ENCODE peak calls at places on chromosomes 3 and 15, in five cellular contexts. One of them, this sample, is unnamed.

GRCh38 chr3:188205992-188206416 is 52.0 kb downstream of the LPP start:
- DNase-seq in A549: peak
- DNase-seq in GM20000: no peak
- DNase-seq in type B pancreatic cell: no peak
- DNase-seq in upper lobe of left lung: no peak
- DNase-seq in this sample: no peak

GRCh38 chr3:104556372-104557078 is 810.2 kb upstream of the ALCAM start:
- DNase-seq in A549: no peak
- DNase-seq in GM20000: no peak
- DNase-seq in type B pancreatic cell: no peak
- DNase-seq in upper lobe of left lung: no peak
- DNase-seq in this sample: no peak

GRCh38 chr3:169342652-169343051 is 320.9 kb downstream of the MECOM start:
- DNase-seq in A549: no peak
- DNase-seq in GM20000: no peak
- DNase-seq in type B pancreatic cell: no peak
- DNase-seq in upper lobe of left lung: no peak
- DNase-seq in this sample: no peak

GRCh38 chr3:181572432-181572831 is 139.3 kb upstream of the SOX2 start:
- DNase-seq in A549: no peak
- DNase-seq in GM20000: no peak
- DNase-seq in type B pancreatic cell: no peak
- DNase-seq in upper lobe of left lung: no peak
- DNase-seq in this sample: no peak

GRCh38 chr15:70817266-70817665 is 36.7 kb downstream of the LARP6 start:
- DNase-seq in A549: no peak
- DNase-seq in GM20000: no peak
- DNase-seq in type B pancreatic cell: no peak
- DNase-seq in upper lobe of left lung: no peak
- DNase-seq in this sample: no peak

GRCh38 chr3:46866720-46867549 is 3.7 kb upstream of the MYL3 start:
- DNase-seq in A549: peak
- DNase-seq in GM20000: peak
- DNase-seq in type B pancreatic cell: no peak
- DNase-seq in upper lobe of left lung: no peak
- DNase-seq in this sample: peak

GRCh38 chr15:26866298-26867198 is at the start of gene GABRA5:
- DNase-seq in A549: peak
- DNase-seq in GM20000: no peak
- DNase-seq in type B pancreatic cell: peak
- DNase-seq in upper lobe of left lung: peak
- DNase-seq in this sample: no peak

GRCh38 chr3:111923821-111924220 is 55.0 kb upstream of the ABHD10 start:
- DNase-seq in A549: no peak
- DNase-seq in GM20000: no peak
- DNase-seq in type B pancreatic cell: no peak
- DNase-seq in upper lobe of left lung: no peak
- DNase-seq in this sample: no peak

GRCh38 chr3:11642455-11643162 is 1.1 kb downstream of the VGLL4 start:
- DNase-seq in A549: peak
- DNase-seq in GM20000: peak
- DNase-seq in type B pancreatic cell: peak
- DNase-seq in upper lobe of left lung: peak
- DNase-seq in this sample: peak

GRCh38 chr3:159486580-159486979 is 502.1 kb upstream of the IL12A start:
- DNase-seq in A549: peak
- DNase-seq in GM20000: no peak
- DNase-seq in type B pancreatic cell: no peak
- DNase-seq in upper lobe of left lung: no peak
- DNase-seq in this sample: no peak

GRCh38 chr15:38670142-38671002 is 105.8 kb upstream of the RASGRP1 start:
- DNase-seq in A549: no peak
- DNase-seq in GM20000: no peak
- DNase-seq in type B pancreatic cell: no peak
- DNase-seq in upper lobe of left lung: no peak
- DNase-seq in this sample: no peak

GRCh38 chr3:111649180-111649579 is 54.0 kb upstream of the ZBED2 start:
- DNase-seq in A549: no peak
- DNase-seq in GM20000: no peak
- DNase-seq in type B pancreatic cell: no peak
- DNase-seq in upper lobe of left lung: no peak
- DNase-seq in this sample: no peak

GRCh38 chr3:50617096-50617791 is at the start of gene MAPKAPK3:
- DNase-seq in A549: no peak
- DNase-seq in GM20000: no peak
- DNase-seq in type B pancreatic cell: no peak
- DNase-seq in upper lobe of left lung: peak
- DNase-seq in this sample: no peak

GRCh38 chr3:117820900-117821299 is 1111.3 kb downstream of the TUSC7 start:
- DNase-seq in A549: peak
- DNase-seq in GM20000: no peak
- DNase-seq in type B pancreatic cell: no peak
- DNase-seq in upper lobe of left lung: no peak
- DNase-seq in this sample: no peak

GRCh38 chr3:139738697-139739096 is 60.9 kb upstream of the NMNAT3 start:
- DNase-seq in A549: no peak
- DNase-seq in GM20000: no peak
- DNase-seq in type B pancreatic cell: no peak
- DNase-seq in upper lobe of left lung: no peak
- DNase-seq in this sample: no peak

GRCh38 chr15:44298878-44299277 is 10.4 kb downstream of the GOLM2 start:
- DNase-seq in A549: peak
- DNase-seq in GM20000: no peak
- DNase-seq in type B pancreatic cell: no peak
- DNase-seq in upper lobe of left lung: no peak
- DNase-seq in this sample: no peak
- TF ChIP-seq CTCF in A549: peak
- TF ChIP-seq CTCF in GM20000: no peak
- TF ChIP-seq CTCF in type B pancreatic cell: peak
- TF ChIP-seq CTCF in upper lobe of left lung: no peak
- TF ChIP-seq CTCF in this sample: no peak

GRCh38 chr3:135621184-135621931 is 344.2 kb upstream of the PPP2R3A start:
- DNase-seq in A549: no peak
- DNase-seq in GM20000: no peak
- DNase-seq in type B pancreatic cell: no peak
- DNase-seq in upper lobe of left lung: no peak
- DNase-seq in this sample: no peak
- TF ChIP-seq CTCF in A549: no peak
- TF ChIP-seq CTCF in GM20000: no peak
- TF ChIP-seq CTCF in type B pancreatic cell: no peak
- TF ChIP-seq CTCF in upper lobe of left lung: no peak
- TF ChIP-seq CTCF in this sample: no peak

GRCh38 chr15:88913017-88913849 is at the start of gene MFGE8:
- DNase-seq in A549: peak
- DNase-seq in GM20000: peak
- DNase-seq in type B pancreatic cell: peak
- DNase-seq in upper lobe of left lung: peak
- DNase-seq in this sample: peak
- TF ChIP-seq CTCF in A549: no peak
- TF ChIP-seq CTCF in GM20000: no peak
- TF ChIP-seq CTCF in type B pancreatic cell: peak
- TF ChIP-seq CTCF in upper lobe of left lung: peak
- TF ChIP-seq CTCF in this sample: no peak

DNA sequence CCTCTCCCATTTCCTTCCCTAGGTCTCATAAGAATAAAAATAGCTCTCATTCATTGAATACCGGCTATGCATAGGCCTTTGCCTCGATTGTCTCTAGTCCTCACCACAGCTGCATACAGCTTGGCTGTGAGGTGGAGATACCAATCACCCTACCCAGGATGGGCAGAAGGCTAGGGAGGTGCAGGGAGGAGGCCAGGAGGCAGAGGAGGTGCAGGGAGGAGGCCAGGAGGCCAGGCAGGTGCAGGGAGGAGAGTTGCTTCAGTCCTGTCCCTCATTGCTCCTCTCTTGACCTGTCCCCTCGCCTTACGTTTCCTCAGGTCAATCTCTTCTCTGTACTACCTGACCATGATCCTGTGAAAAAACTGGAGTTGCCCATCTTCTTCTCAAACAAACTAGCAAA is 15.7 kb downstream of the PODXL2 start:
- DNase-seq in A549: no peak
- DNase-seq in GM20000: no peak
- DNase-seq in type B pancreatic cell: no peak
- DNase-seq in upper lobe of left lung: no peak
- DNase-seq in this sample: no peak
- TF ChIP-seq CTCF in A549: no peak
- TF ChIP-seq CTCF in GM20000: no peak
- TF ChIP-seq CTCF in type B pancreatic cell: no peak
- TF ChIP-seq CTCF in upper lobe of left lung: no peak
- TF ChIP-seq CTCF in this sample: no peak

GRCh38 chr3:167102071-167102470 is 278.0 kb downstream of the ZBBX start:
- DNase-seq in A549: peak
- DNase-seq in GM20000: no peak
- DNase-seq in type B pancreatic cell: no peak
- DNase-seq in upper lobe of left lung: no peak
- DNase-seq in this sample: no peak
- TF ChIP-seq CTCF in A549: no peak
- TF ChIP-seq CTCF in GM20000: no peak
- TF ChIP-seq CTCF in type B pancreatic cell: peak
- TF ChIP-seq CTCF in upper lobe of left lung: no peak
- TF ChIP-seq CTCF in this sample: no peak

GRCh38 chr3:13772321-13772745 is 107.5 kb downstream of the WNT7A start:
- DNase-seq in A549: no peak
- DNase-seq in GM20000: no peak
- DNase-seq in type B pancreatic cell: peak
- DNase-seq in upper lobe of left lung: peak
- DNase-seq in this sample: no peak

GRCh38 chr3:13780432-13781173 is 99.3 kb downstream of the WNT7A start:
- DNase-seq in A549: no peak
- DNase-seq in GM20000: no peak
- DNase-seq in type B pancreatic cell: no peak
- DNase-seq in upper lobe of left lung: peak
- DNase-seq in this sample: no peak

GRCh38 chr3:13771496-13771895 is 108.4 kb downstream of the WNT7A start:
- DNase-seq in A549: no peak
- DNase-seq in GM20000: no peak
- DNase-seq in type B pancreatic cell: no peak
- DNase-seq in upper lobe of left lung: no peak
- DNase-seq in this sample: no peak

GRCh38 chr3:13772885-13773745 is 106.8 kb downstream of the WNT7A start:
- DNase-seq in A549: no peak
- DNase-seq in GM20000: no peak
- DNase-seq in type B pancreatic cell: peak
- DNase-seq in upper lobe of left lung: peak
- DNase-seq in this sample: no peak

DNA sequence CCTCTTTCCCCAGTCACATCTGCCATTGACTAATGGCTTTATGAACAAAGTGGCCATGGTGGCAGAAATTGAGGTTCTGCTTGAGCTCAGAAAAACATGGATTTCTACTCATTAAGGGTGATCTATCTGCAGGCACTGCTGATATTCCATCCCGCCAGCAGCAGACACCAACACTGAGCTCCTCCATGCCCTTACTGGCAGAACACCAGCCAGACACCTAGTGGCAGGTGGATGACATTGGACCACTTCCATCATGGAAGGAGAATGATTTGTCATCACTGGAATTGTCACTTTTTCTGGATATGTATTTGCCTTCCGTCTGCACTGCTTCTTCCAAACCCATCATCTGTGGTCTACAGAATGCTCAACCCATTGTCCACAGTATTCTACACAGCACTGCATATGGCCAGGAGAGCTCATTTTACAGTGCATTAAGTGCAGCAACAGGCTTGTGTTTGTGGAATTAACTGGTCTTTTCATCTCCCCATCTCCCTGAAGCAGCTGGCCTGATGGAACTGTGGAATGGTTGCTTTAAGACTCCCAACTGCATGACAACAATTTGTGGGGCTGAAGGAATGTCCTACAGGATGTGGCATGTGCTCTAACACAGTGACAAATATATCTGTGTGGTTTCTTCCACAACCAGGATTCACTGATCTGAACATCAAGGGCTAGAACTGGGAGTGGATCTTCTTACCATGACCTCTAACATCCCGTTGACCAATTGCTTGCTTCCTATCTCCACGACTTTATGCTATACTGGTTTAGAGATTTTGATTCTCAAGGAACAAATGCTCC is 103.4 kb downstream of the WNT7A start:
- DNase-seq in A549: no peak
- DNase-seq in GM20000: no peak
- DNase-seq in type B pancreatic cell: no peak
- DNase-seq in upper lobe of left lung: no peak
- DNase-seq in this sample: no peak
- TF ChIP-seq CTCF in A549: no peak
- TF ChIP-seq CTCF in GM20000: no peak
- TF ChIP-seq CTCF in type B pancreatic cell: peak
- TF ChIP-seq CTCF in upper lobe of left lung: no peak
- TF ChIP-seq CTCF in this sample: no peak

GRCh38 chr15:89673162-89673506 is 6.0 kb downstream of the PLIN1 start:
- DNase-seq in A549: peak
- DNase-seq in GM20000: no peak
- DNase-seq in type B pancreatic cell: no peak
- DNase-seq in upper lobe of left lung: peak
- DNase-seq in this sample: peak
- TF ChIP-seq CTCF in A549: peak
- TF ChIP-seq CTCF in GM20000: peak
- TF ChIP-seq CTCF in type B pancreatic cell: peak
- TF ChIP-seq CTCF in upper lobe of left lung: peak
- TF ChIP-seq CTCF in this sample: peak

GRCh38 chr3:36677331-36678007 is 86.9 kb downstream of the DCLK3 start:
- DNase-seq in A549: peak
- DNase-seq in GM20000: no peak
- DNase-seq in type B pancreatic cell: no peak
- DNase-seq in upper lobe of left lung: no peak
- DNase-seq in this sample: no peak
- TF ChIP-seq CTCF in A549: no peak
- TF ChIP-seq CTCF in GM20000: no peak
- TF ChIP-seq CTCF in type B pancreatic cell: peak
- TF ChIP-seq CTCF in upper lobe of left lung: no peak
- TF ChIP-seq CTCF in this sample: no peak

GRCh38 chr3:150367771-150368170 is 40.3 kb upstream of the TSC22D2 start:
- DNase-seq in A549: no peak
- DNase-seq in GM20000: no peak
- DNase-seq in type B pancreatic cell: no peak
- DNase-seq in upper lobe of left lung: no peak
- DNase-seq in this sample: no peak
- TF ChIP-seq CTCF in A549: no peak
- TF ChIP-seq CTCF in GM20000: no peak
- TF ChIP-seq CTCF in type B pancreatic cell: no peak
- TF ChIP-seq CTCF in upper lobe of left lung: no peak
- TF ChIP-seq CTCF in this sample: no peak